ENCODE peak calls at places on chromosome 6, in eight cellular contexts. Q is lower leg skin, T is testis, O is prostate gland, K is uterus, Z is right lobe of liver, F is GM13976, H is ascending aorta. S is an unnamed sample.

GRCh38 chr6:139251377-139252017 is 40.3 kb downstream of the TXLNB start:
- DNase-seq in K (no peak), Q (no peak), T (no peak), H (no peak), Z (no peak), O (no peak), F (no peak), S (no peak)

GRCh38 chr6:23728707-23729106 is 397.3 kb upstream of the NRSN1 start:
- DNase-seq in K (no peak), F (no peak), H (no peak), Q (no peak), T (no peak), O (peak), Z (no peak), S (no peak)

GRCh38 chr6:100846276-100846675 is 34.9 kb downstream of the ASCC3 start:
- DNase-seq in Q (no peak), H (no peak), K (no peak), T (no peak), Z (no peak), O (no peak), F (no peak), S (no peak)

GRCh38 chr6:18845891-18846290 is 458.7 kb downstream of the RNF144B start:
- DNase-seq in Z (no peak), T (no peak), K (no peak), Q (no peak), H (no peak), O (no peak), F (no peak), S (no peak)

GRCh38 chr6:87534377-87535047 is 55.3 kb downstream of the RARS2 start:
- DNase-seq in Q (no peak), F (no peak), T (no peak), H (no peak), K (no peak), Z (no peak), O (no peak), S (no peak)

GRCh38 chr6:42368156-42368555 is 83.6 kb downstream of the TRERF1 start:
- DNase-seq in O (no peak), T (no peak), Q (peak), H (no peak), Z (no peak), K (no peak), F (peak), S (no peak)

GRCh38 chr6:168377856-168378832 is 58.6 kb upstream of the DACT2 start:
- DNase-seq in Z (no peak), H (no peak), F (no peak), T (no peak), Q (no peak), K (no peak), O (no peak), S (no peak)

GRCh38 chr6:56188429-56188828 is 59.0 kb downstream of the COL21A1 start:
- DNase-seq in Z (no peak), O (no peak), H (no peak), T (no peak), Q (no peak), F (no peak), K (no peak), S (no peak)

GRCh38 chr6:25366785-25367657 is 87.8 kb downstream of the CARMIL1 start:
- DNase-seq in Z (no peak), K (no peak), T (no peak), O (no peak), H (no peak), F (peak), Q (no peak), S (no peak)

GRCh38 chr6:150531957-150532356 is 67.7 kb upstream of the PLEKHG1 start:
- DNase-seq in K (no peak), T (no peak), O (no peak), Q (no peak), F (no peak), H (no peak), Z (no peak), S (no peak)

GRCh38 chr6:168585441-168585840 is 144.5 kb downstream of the SMOC2 start:
- DNase-seq in H (no peak), T (no peak), Z (no peak), K (no peak), O (no peak), Q (no peak), F (no peak), S (no peak)

DNA sequence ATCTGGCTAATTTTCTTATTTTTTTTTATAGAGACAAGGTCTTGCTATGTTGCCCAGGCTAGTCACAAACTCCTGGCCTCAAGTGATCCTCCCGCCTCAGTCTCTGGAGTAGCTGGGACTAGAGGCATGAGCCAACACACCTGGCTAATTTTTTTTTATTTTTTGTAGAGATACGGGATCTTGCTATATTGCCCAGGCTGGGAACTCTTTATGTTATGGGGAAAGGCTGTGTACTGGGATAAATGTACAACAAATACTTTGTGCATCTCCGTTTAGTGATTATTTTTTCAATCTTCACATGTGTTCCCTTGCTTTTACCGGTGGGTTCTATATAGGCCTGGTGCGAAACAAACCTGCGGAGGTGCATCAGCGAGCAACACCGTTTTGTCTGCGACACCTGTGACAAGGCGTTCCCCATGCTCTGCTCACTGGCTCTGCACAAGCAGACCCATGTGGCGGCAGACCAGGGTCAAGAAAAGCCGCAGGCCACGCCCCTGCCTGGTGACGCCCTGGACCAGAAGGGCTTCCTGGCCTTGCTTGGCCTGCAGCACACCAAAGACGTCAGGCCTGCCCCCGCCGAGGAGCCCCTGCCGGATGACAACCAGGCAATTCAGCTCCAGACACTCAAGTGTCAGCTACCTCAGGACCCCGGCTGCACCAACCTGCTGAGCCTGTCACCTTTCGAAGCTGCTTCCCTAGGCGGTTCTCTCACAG is 84.2 kb downstream of the SSR1 start:
- DNase-seq in Z (no peak), T (no peak), F (no peak), H (no peak), Q (peak), K (no peak), O (no peak), S (no peak)
- TF ChIP-seq CTCF in Z (no peak), T (no peak), F (no peak), H (no peak), Q (no peak), K (no peak), O (no peak), S (no peak)

GRCh38 chr6:45002390-45002789 is 325.7 kb upstream of the RUNX2 start:
- DNase-seq in T (no peak), F (no peak), K (no peak), O (no peak), Z (no peak), Q (no peak), H (no peak), S (no peak)
- TF ChIP-seq CTCF in T (no peak), F (no peak), K (no peak), O (no peak), Z (no peak), Q (no peak), H (no peak), S (no peak)

GRCh38 chr6:152721956-152722355 is 24.3 kb downstream of the MYCT1 start:
- DNase-seq in O (no peak), T (no peak), Q (no peak), F (no peak), K (no peak), H (no peak), Z (no peak), S (no peak)

GRCh38 chr6:152720964-152721363 is 23.3 kb downstream of the MYCT1 start:
- DNase-seq in O (no peak), H (no peak), T (no peak), F (no peak), K (no peak), Z (no peak), Q (no peak), S (no peak)

DNA sequence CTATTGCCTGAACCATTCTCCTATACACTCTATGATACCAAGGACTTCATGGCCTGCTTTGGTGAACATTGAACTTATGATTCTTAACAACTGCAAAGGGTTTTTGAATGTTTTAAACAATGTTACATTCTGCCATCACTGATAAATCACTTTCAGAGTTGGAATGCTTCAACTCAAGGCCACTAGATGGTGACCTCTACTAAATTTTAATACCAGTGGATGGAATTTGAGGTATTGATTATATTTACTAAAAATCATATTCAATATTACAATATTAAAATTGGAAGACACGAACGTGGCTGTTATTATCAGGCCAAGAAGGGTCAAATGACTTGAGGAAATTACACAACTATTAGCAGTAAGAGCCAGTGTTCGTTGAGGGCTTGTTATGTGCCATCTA is 18.6 kb downstream of the MYCT1 start:
- DNase-seq in F (no peak), O (no peak), K (no peak), T (no peak), H (no peak), Z (no peak), Q (no peak), S (no peak)
- TF ChIP-seq CTCF in F (no peak), O (no peak), K (no peak), T (no peak), H (no peak), Z (peak), Q (no peak), S (no peak)

GRCh38 chr6:143842902-143843688 is at the start of gene LTV1:
- DNase-seq in F (peak), T (peak), H (peak), O (peak), Z (peak), Q (peak), K (peak), S (peak)
- TF ChIP-seq CTCF in F (no peak), T (peak), H (no peak), O (peak), Z (peak), Q (peak), K (no peak), S (no peak)

GRCh38 chr6:7996538-7997225 is 67.5 kb downstream of the BLOC1S5 start:
- DNase-seq in Q (no peak), Z (no peak), O (no peak), T (no peak), K (no peak), H (no peak), F (no peak), S (no peak)

GRCh38 chr6:7991536-7991935 is 72.7 kb downstream of the BLOC1S5 start:
- DNase-seq in Q (no peak), Z (no peak), K (no peak), T (no peak), H (no peak), O (no peak), F (no peak), S (no peak)

GRCh38 chr6:7993952-7994351 is 70.2 kb downstream of the BLOC1S5 start:
- DNase-seq in O (no peak), K (no peak), T (no peak), Z (no peak), F (no peak), Q (no peak), H (no peak), S (no peak)

GRCh38 chr6:7993399-7993798 is 70.8 kb downstream of the BLOC1S5 start:
- DNase-seq in K (no peak), F (no peak), T (no peak), H (no peak), Q (no peak), Z (no peak), O (no peak), S (no peak)

GRCh38 chr6:7991992-7992815 is 72.0 kb downstream of the BLOC1S5 start:
- DNase-seq in F (peak), K (peak), Z (no peak), T (no peak), O (no peak), H (no peak), Q (no peak), S (no peak)
- TF ChIP-seq CTCF in F (peak), K (peak), Z (peak), T (peak), O (peak), H (no peak), Q (no peak), S (no peak)

GRCh38 chr6:108171918-108172516 is 6.2 kb downstream of the NR2E1 start:
- DNase-seq in O (no peak), Q (no peak), Z (no peak), K (no peak), H (no peak), F (no peak), T (no peak), S (no peak)

GRCh38 chr6:108175176-108175591 is 9.4 kb downstream of the NR2E1 start:
- DNase-seq in T (no peak), H (no peak), K (no peak), F (no peak), Z (no peak), Q (no peak), O (no peak), S (no peak)

GRCh38 chr6:108176281-108177089 is 10.7 kb downstream of the NR2E1 start:
- DNase-seq in O (no peak), K (no peak), T (no peak), Q (no peak), H (no peak), Z (no peak), F (no peak), S (no peak)

GRCh38 chr6:108174371-108175175 is 8.8 kb downstream of the NR2E1 start:
- DNase-seq in Z (peak), F (peak), Q (no peak), H (no peak), O (no peak), T (no peak), K (no peak), S (no peak)

DNA sequence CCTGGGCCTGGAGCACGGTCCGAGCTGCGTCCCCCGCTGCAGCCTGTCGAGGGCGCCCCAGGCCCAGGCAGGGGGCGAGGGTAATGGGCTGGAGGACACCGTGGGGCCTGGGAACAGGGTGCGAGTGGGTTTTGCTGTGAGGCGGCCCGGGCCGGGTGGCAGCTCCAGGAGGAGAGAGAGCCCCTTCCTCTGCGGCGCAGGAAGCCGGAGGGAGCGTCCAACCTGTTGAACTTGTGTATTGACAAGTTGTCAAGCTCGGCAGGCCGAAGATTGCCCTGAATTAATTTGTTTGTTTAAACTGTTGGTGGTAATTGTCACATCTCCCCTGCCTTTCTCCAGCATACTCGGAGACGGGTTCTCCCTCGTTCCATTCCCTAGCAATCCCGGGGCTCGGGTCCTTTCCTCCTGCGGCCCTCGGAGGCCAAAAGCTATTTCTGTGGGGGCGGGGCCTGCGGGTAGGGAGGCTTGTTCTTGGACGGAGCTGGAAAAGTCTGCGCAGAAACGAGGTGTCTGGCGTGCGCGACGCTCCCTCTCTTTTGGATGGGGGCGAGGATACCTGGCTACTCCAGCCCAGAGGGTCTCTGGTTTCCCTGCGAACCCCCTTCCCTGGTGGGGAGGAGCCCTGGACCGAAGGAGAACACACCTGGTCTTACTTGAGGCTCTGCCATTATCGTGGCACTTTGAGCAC is 9.9 kb downstream of the NR2E1 start:
- DNase-seq in T (no peak), Q (no peak), O (no peak), Z (peak), K (no peak), H (no peak), F (no peak), S (no peak)
- TF ChIP-seq CTCF in T (peak), Q (no peak), O (peak), Z (peak), K (no peak), H (no peak), F (peak), S (no peak)

GRCh38 chr6:113489946-113490345 is 367.2 kb upstream of the MARCKS start:
- DNase-seq in O (no peak), T (no peak), K (no peak), Q (no peak), Z (no peak), F (no peak), H (no peak), S (no peak)

GRCh38 chr6:113488061-113488460 is 369.1 kb upstream of the MARCKS start:
- DNase-seq in K (no peak), F (no peak), Z (no peak), O (no peak), H (no peak), T (no peak), Q (no peak), S (no peak)

GRCh38 chr6:113490356-113490755 is 366.8 kb upstream of the MARCKS start:
- DNase-seq in Z (no peak), H (no peak), Q (no peak), T (no peak), O (peak), K (no peak), F (no peak), S (no peak)

GRCh38 chr6:113486172-113486571 is 371.0 kb upstream of the MARCKS start:
- DNase-seq in H (no peak), Z (no peak), Q (no peak), K (no peak), T (no peak), O (no peak), F (no peak), S (no peak)

GRCh38 chr6:113488812-113489685 is 368.1 kb upstream of the MARCKS start:
- DNase-seq in Z (no peak), T (no peak), O (no peak), F (no peak), K (no peak), Q (no peak), H (no peak), S (no peak)
- TF ChIP-seq CTCF in Z (no peak), T (no peak), O (no peak), F (no peak), K (no peak), Q (no peak), H (no peak), S (no peak)

GRCh38 chr6:70705772-70706171 is 38.1 kb downstream of the SMAP1 start:
- DNase-seq in O (no peak), Q (no peak), H (no peak), F (no peak), K (no peak), Z (no peak), T (no peak), S (no peak)

GRCh38 chr6:70709826-70710225 is 42.1 kb downstream of the SMAP1 start:
- DNase-seq in F (no peak), Q (no peak), O (no peak), T (no peak), K (no peak), H (no peak), Z (no peak), S (no peak)

GRCh38 chr6:70707893-70708292 is 40.2 kb downstream of the SMAP1 start:
- DNase-seq in F (no peak), O (no peak), K (no peak), Q (no peak), Z (no peak), H (no peak), T (no peak), S (no peak)

GRCh38 chr6:70708448-70708847 is 40.8 kb downstream of the SMAP1 start:
- DNase-seq in T (no peak), K (no peak), H (no peak), F (no peak), Z (no peak), Q (no peak), O (no peak), S (no peak)

GRCh38 chr6:70706491-70707123 is 38.9 kb downstream of the SMAP1 start:
- DNase-seq in T (no peak), F (no peak), O (no peak), Q (no peak), H (no peak), Z (no peak), K (no peak), S (no peak)
- TF ChIP-seq CTCF in T (peak), F (no peak), O (peak), Q (no peak), H (peak), Z (peak), K (peak), S (peak)

GRCh38 chr6:32995448-32995847 is 13.9 kb downstream of the HLA-DOA start:
- DNase-seq in H (no peak), K (no peak), F (no peak), O (no peak), Z (no peak), Q (no peak), T (no peak), S (no peak)

GRCh38 chr6:33001685-33002084 is 7.7 kb downstream of the HLA-DOA start:
- DNase-seq in Q (no peak), Z (no peak), T (no peak), F (no peak), H (no peak), O (no peak), K (no peak), S (no peak)

GRCh38 chr6:33004940-33005339 is 4.5 kb downstream of the HLA-DOA start:
- DNase-seq in O (no peak), H (no peak), F (no peak), K (no peak), Z (no peak), Q (no peak), T (no peak), S (no peak)

DNA sequence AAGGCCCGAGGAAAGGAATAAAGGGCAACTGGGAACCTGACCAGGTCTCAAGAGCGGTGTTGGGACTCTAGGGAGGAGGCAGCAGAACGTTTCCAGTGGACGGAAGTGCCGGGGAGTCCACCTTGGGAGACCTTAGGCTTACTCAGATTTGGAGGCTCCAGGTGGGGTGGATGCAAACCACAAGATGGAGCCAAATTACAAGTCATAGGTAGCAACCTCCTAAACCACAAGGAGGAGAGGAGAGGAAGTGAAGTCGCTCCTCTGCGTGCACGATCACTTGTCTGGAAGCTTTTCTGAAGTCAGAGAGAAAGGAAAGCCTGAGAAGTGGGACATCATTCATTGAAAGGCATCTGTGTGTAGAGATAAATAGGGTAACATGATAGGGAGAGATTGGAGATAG is 9.3 kb downstream of the HLA-DOA start:
- DNase-seq in Q (no peak), O (no peak), T (no peak), H (no peak), Z (no peak), F (peak), K (no peak), S (no peak)
- TF ChIP-seq CTCF in Q (no peak), O (peak), T (no peak), H (no peak), Z (peak), F (peak), K (no peak), S (no peak)